ENCODE peak calls at places on chromosomes 7 and 10, in ten cellular contexts. X is suprapubic skin; U is astrocyte of the spinal cord; N is fibroblast of mammary gland; M is CD8-positive, alpha-beta T cell; R is nephron progenitor cell; W is neural progenitor cell; S is brain microvascular endothelial cell; L is left ventricle myocardium inferior; Y is colonic mucosa. G is an unnamed sample.

GRCh38 chr10:103765981-103766380 is 89.4 kb downstream of the SH3PXD2A start:
- DNase-seq in X (no peak), U (peak; percentile 23), N (no peak), M (peak; percentile 81), R (no peak), W (no peak), S (no peak), L (peak; percentile 50), Y (no peak), G (no peak)

GRCh38 chr10:104276192-104276591 is 7.2 kb downstream of the GSTO2 start:
- DNase-seq in X (no peak), U (no peak), N (no peak), M (no peak), R (no peak), W (no peak), S (no peak), L (no peak), Y (no peak), G (no peak)

GRCh38 chr7:67786021-67786420 is 789.4 kb downstream of the TYW1 start:
- DNase-seq in X (no peak), U (no peak), N (no peak), M (no peak), R (no peak), W (no peak), S (no peak), L (no peak), Y (no peak), G (no peak)

GRCh38 chr7:95608344-95609173 is 12.2 kb upstream of the PDK4 start:
- DNase-seq in X (peak; percentile 95), U (peak; percentile 93), N (peak; percentile 99), M (no peak), R (peak; percentile 73), W (peak; percentile 3), S (peak; percentile 93), L (peak; percentile 93), Y (peak; percentile 96), G (no peak)

GRCh38 chr7:127715272-127715671 is 63.3 kb downstream of the SND1 start:
- DNase-seq in X (no peak), U (no peak), N (no peak), M (no peak), R (no peak), W (peak; percentile 25), S (no peak), L (no peak), Y (no peak), G (no peak)

GRCh38 chr7:53993205-53993604 is 549.0 kb upstream of the VSTM2A start:
- DNase-seq in X (no peak), U (no peak), N (no peak), M (no peak), R (no peak), W (no peak), S (no peak), L (no peak), Y (no peak), G (no peak)

GRCh38 chr10:3339121-3339520 is 166.5 kb upstream of the PITRM1 start:
- DNase-seq in X (no peak), U (no peak), N (no peak), M (no peak), R (no peak), W (no peak), S (no peak), L (no peak), Y (no peak), G (no peak)

GRCh38 chr7:18590259-18590658 is 94.7 kb downstream of the HDAC9 start:
- DNase-seq in X (no peak), U (no peak), N (no peak), M (no peak), R (no peak), W (no peak), S (no peak), L (no peak), Y (no peak), G (no peak)

GRCh38 chr7:140596751-140597424 is 43.7 kb downstream of the DENND2A start:
- DNase-seq in X (no peak), U (peak; percentile 91), N (peak; percentile 60), M (no peak), R (no peak), W (no peak), S (peak; percentile 27), L (no peak), Y (no peak), G (no peak)

GRCh38 chr7:21543528-21544302 is 876 bp downstream of the DNAH11 start:
- DNase-seq in X (no peak), U (peak; percentile 8), N (peak; percentile 6), M (no peak), R (peak; percentile 23), W (peak; percentile 29), S (no peak), L (no peak), Y (no peak), G (no peak)

GRCh38 chr10:74651565-74651964 is 174.8 kb upstream of the KAT6B start:
- DNase-seq in X (no peak), U (no peak), N (no peak), M (no peak), R (no peak), W (no peak), S (no peak), L (no peak), Y (no peak), G (no peak)

GRCh38 chr7:845091-845490 is 12.8 kb downstream of the SUN1 start:
- DNase-seq in X (no peak), U (no peak), N (no peak), M (no peak), R (no peak), W (no peak), S (no peak), L (no peak), Y (no peak), G (no peak)

GRCh38 chr10:8444630-8445029 is 390.1 kb downstream of the GATA3 start:
- DNase-seq in X (no peak), U (no peak), N (no peak), M (peak; percentile 44), R (peak; percentile 33), W (peak; percentile 65), S (no peak), L (no peak), Y (no peak), G (no peak)

GRCh38 chr10:65430979-65431378 is 1494.9 kb upstream of the LRRTM3 start:
- DNase-seq in X (no peak), U (no peak), N (no peak), M (no peak), R (no peak), W (no peak), S (no peak), L (no peak), Y (no peak), G (no peak)

GRCh38 chr10:129962092-129962494 is 2.0 kb downstream of the EBF3 start:
- DNase-seq in X (peak; percentile 35), U (no peak), N (peak; percentile 53), M (no peak), R (no peak), W (peak; percentile 54), S (no peak), L (no peak), Y (no peak), G (no peak)

DNA sequence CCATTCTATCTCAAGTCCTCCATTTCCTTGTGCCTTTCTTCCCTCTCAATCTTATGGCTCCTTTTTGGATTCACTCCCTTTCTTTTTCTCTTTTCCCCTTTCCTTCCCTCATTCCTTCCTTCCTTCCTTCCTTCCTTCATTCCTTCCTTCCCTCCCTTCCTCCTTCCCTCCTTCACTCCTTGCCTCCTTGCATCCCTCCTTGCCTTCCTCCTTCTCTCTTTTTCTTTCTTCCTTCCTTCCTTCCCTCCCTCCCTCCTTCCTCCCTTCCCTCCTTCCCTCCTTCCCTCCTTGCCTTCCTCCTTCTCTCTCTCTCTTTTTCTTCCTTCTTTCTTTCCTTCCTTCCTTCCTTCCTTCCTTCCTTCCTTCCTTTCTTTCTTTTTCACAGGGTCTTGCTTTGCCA is 120.1 kb downstream of the SAMD9 start:
- DNase-seq in X (no peak), U (no peak), N (no peak), M (no peak), R (no peak), W (no peak), S (no peak), L (no peak), Y (no peak), G (no peak)
- TF ChIP-seq CTCF in X (no peak), U (no peak), N (no peak), M (no peak), R (no peak), W (no peak), S (no peak), L (no peak), Y (no peak), G (no peak)

GRCh38 chr7:36084485-36085091 is 68.5 kb upstream of the EEPD1 start:
- DNase-seq in X (no peak), U (peak; percentile 42), N (peak; percentile 34), M (no peak), R (peak; percentile 54), W (peak; percentile 68), S (peak; percentile 44), L (no peak), Y (peak; percentile 67), G (no peak)
- TF ChIP-seq CTCF in X (no peak), U (peak; percentile 47), N (peak; percentile 27), M (no peak), R (peak; percentile 22), W (peak; percentile 54), S (peak; percentile 77), L (peak; percentile 56), Y (peak; percentile 24), G (peak; percentile 24)

DNA sequence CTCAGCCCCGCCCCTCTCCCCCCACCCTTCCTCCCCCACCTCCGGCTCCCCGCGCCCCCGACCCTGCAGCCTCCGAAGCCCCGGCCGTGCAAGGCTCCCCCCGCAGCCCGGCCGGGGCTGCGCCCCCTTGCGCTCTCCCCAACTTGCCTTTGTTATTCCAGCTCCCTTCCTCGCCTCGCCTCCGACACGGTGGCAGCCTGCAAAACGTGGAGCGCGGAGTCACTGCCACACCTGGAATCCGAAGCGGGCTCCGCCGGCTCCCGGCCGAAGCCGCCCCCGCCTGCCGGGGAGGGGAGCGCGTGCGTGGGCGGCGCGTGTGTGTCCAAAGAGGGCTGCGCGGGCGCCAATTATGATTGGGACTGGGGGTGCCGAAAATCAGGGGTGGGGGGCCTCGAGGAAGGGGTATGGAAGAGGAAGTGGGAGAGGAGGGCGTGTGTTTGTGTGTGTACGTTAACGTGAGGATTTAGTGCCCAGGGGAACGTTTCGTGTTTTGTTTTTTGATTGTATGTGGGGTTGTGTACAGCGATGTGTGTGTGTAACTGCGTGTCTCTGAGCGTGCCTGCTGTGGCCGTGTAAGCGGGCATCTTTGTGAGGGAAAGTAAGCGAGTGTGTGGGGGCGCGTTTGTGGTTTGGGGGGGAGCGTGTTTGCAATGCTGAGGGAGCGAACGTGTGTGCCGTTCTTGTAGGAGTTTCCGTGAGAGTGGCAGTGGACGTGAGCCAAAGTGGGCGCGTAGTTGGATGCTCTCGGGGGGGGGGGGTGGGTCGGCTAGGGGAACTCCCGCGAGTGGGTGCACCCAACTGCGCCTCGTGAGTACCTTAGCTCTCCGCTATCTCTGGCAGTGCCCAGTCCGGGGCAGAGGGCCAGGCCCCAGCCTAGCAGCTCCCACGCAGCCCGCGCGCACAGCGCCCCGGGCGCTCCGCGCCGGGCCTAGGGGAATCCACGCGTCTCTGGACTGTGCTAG is 1.2 kb upstream of the ZMIZ1 start:
- DNase-seq in X (peak; percentile 93), U (peak; percentile 96), N (peak; percentile 83), M (peak; percentile 74), R (peak; percentile 96), W (peak; percentile 97), S (peak; percentile 73), L (peak; percentile 92), Y (peak; percentile 94), G (peak; percentile 83)
- TF ChIP-seq CTCF in X (no peak), U (peak; percentile 32), N (no peak), M (no peak), R (no peak), W (peak; percentile 45), S (peak; percentile 35), L (peak; percentile 35), Y (no peak), G (peak; percentile 23)

DNA sequence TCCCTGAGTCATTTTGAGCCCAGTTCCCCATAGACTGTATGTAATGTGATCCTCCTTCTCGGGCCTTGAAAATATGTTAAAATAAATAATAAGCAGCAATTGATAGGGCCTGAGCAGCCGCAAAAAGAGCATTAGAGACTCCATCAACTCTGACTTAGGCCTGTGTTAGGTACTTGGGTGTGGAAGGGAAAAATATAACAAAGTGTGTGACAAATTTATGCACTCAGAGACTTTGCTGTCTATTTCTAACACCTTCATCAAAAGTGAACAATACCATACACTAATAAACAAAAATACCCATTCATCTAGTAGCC is 31.4 kb upstream of the HABP2 start:
- DNase-seq in X (no peak), U (no peak), N (no peak), M (no peak), R (no peak), W (no peak), S (no peak), L (no peak), Y (no peak), G (no peak)
- TF ChIP-seq CTCF in X (no peak), U (no peak), N (no peak), M (no peak), R (peak; percentile 3), W (no peak), S (no peak), L (peak; percentile 4), Y (no peak), G (no peak)

G was measured in D721Med.